ENCODE peak calls at places on chromosomes 3 and 15, in six cellular contexts. T is progenitor cell of endocrine pancreas, N is B cell, P is IMR-90, U is SK-MEL-5, H is T-helper 2 cell. J is an unnamed sample.

GRCh38 chr15:44574734-44575133 is 37.8 kb downstream of the EIF3J start:
- DNase-seq in T (no peak), N (no peak), P (no peak), U (no peak), H (no peak), J (no peak)

GRCh38 chr3:9248232-9249191 is 934 bp downstream of the SRGAP3 start:
- DNase-seq in T (no peak), N (no peak), P (no peak), U (no peak), H (no peak), J (peak)

GRCh38 chr15:29822685-29823459 is 604 bp upstream of the TJP1 start:
- DNase-seq in T (peak), N (no peak), P (peak), U (peak), H (no peak), J (peak)

GRCh38 chr3:197463279-197463678 is 92.5 kb downstream of the BDH1 start:
- DNase-seq in T (no peak), N (no peak), P (peak), U (no peak), H (no peak), J (no peak)

GRCh38 chr15:92840149-92840548 is 60.0 kb upstream of the CHD2 start:
- DNase-seq in T (no peak), N (no peak), P (no peak), U (no peak), H (no peak), J (no peak)

GRCh38 chr3:141170678-141171295 is 60.8 kb upstream of the PXYLP1 start:
- DNase-seq in T (no peak), N (no peak), P (peak), U (no peak), H (no peak), J (no peak)

GRCh38 chr3:133401374-133402135 is 1.7 kb downstream of the BFSP2 start:
- DNase-seq in T (no peak), N (no peak), P (peak), U (no peak), H (no peak), J (peak)

GRCh38 chr3:134333522-134334181 is 40.6 kb downstream of the AMOTL2 start:
- DNase-seq in T (no peak), N (no peak), P (peak), U (no peak), H (no peak), J (no peak)

GRCh38 chr3:80334534-80334933 is 566.7 kb upstream of the ROBO1 start:
- DNase-seq in T (no peak), N (no peak), P (no peak), U (no peak), H (no peak), J (no peak)

J was measured in midbrain.